ENCODE peak calls at places on chromosome 7, in six cellular contexts. One of them, this sample, is unnamed.

GRCh38 chr7:130904031-130904757 is 170.2 kb upstream of the KLF14 start:
- DNase-seq in psoas muscle: no peak
- DNase-seq in nephron progenitor cell: no peak
- DNase-seq in fibroblast of pulmonary artery: peak
- DNase-seq in endothelial cell: no peak
- DNase-seq in stomach: no peak
- DNase-seq in this sample: peak

GRCh38 chr7:135645296-135645904 is 16.9 kb upstream of the STMP1 start:
- DNase-seq in stomach: no peak
- DNase-seq in psoas muscle: no peak
- DNase-seq in endothelial cell: no peak
- DNase-seq in nephron progenitor cell: no peak
- DNase-seq in fibroblast of pulmonary artery: peak
- DNase-seq in this sample: peak

GRCh38 chr7:151243411-151244155 is 4.9 kb downstream of the SMARCD3 start:
- DNase-seq in nephron progenitor cell: no peak
- DNase-seq in stomach: no peak
- DNase-seq in fibroblast of pulmonary artery: no peak
- DNase-seq in endothelial cell: no peak
- DNase-seq in psoas muscle: no peak
- DNase-seq in this sample: no peak

GRCh38 chr7:97006146-97006950 is 995 bp downstream of the DLX6 start:
- DNase-seq in nephron progenitor cell: peak
- DNase-seq in psoas muscle: no peak
- DNase-seq in stomach: peak
- DNase-seq in endothelial cell: peak
- DNase-seq in fibroblast of pulmonary artery: peak
- DNase-seq in this sample: peak

GRCh38 chr7:157520249-157520648 is 183.4 kb downstream of the DNAJB6 start:
- DNase-seq in endothelial cell: no peak
- DNase-seq in psoas muscle: no peak
- DNase-seq in nephron progenitor cell: no peak
- DNase-seq in stomach: no peak
- DNase-seq in fibroblast of pulmonary artery: no peak
- DNase-seq in this sample: no peak

GRCh38 chr7:104174798-104175197 is 33.0 kb downstream of the ORC5 start:
- DNase-seq in psoas muscle: no peak
- DNase-seq in stomach: no peak
- DNase-seq in nephron progenitor cell: no peak
- DNase-seq in fibroblast of pulmonary artery: no peak
- DNase-seq in endothelial cell: no peak
- DNase-seq in this sample: no peak

GRCh38 chr7:112981966-112982365 is 104.7 kb downstream of the GPR85 start:
- DNase-seq in nephron progenitor cell: no peak
- DNase-seq in stomach: no peak
- DNase-seq in fibroblast of pulmonary artery: no peak
- DNase-seq in psoas muscle: no peak
- DNase-seq in endothelial cell: no peak
- DNase-seq in this sample: no peak

GRCh38 chr7:101367676-101368075 is 5.0 kb downstream of the COL26A1 start:
- DNase-seq in psoas muscle: no peak
- DNase-seq in nephron progenitor cell: no peak
- DNase-seq in endothelial cell: no peak
- DNase-seq in stomach: no peak
- DNase-seq in fibroblast of pulmonary artery: no peak
- DNase-seq in this sample: no peak

GRCh38 chr7:3598855-3599254 is 297.8 kb downstream of the SDK1 start:
- DNase-seq in fibroblast of pulmonary artery: no peak
- DNase-seq in nephron progenitor cell: no peak
- DNase-seq in stomach: no peak
- DNase-seq in psoas muscle: no peak
- DNase-seq in endothelial cell: no peak
- DNase-seq in this sample: no peak

GRCh38 chr7:98186452-98187137 is 24.6 kb upstream of the BHLHA15 start:
- DNase-seq in stomach: no peak
- DNase-seq in fibroblast of pulmonary artery: peak
- DNase-seq in psoas muscle: no peak
- DNase-seq in nephron progenitor cell: no peak
- DNase-seq in endothelial cell: no peak
- DNase-seq in this sample: peak

GRCh38 chr7:36005876-36006275 is 147.2 kb upstream of the EEPD1 start:
- DNase-seq in nephron progenitor cell: no peak
- DNase-seq in fibroblast of pulmonary artery: no peak
- DNase-seq in endothelial cell: no peak
- DNase-seq in stomach: no peak
- DNase-seq in psoas muscle: no peak
- DNase-seq in this sample: no peak

GRCh38 chr7:3260425-3260762 is 40.7 kb upstream of the SDK1 start:
- DNase-seq in nephron progenitor cell: no peak
- DNase-seq in psoas muscle: no peak
- DNase-seq in endothelial cell: no peak
- DNase-seq in stomach: no peak
- DNase-seq in fibroblast of pulmonary artery: peak
- DNase-seq in this sample: no peak

GRCh38 chr7:96887426-96887825 is 117.9 kb upstream of the DLX6 start:
- DNase-seq in nephron progenitor cell: no peak
- DNase-seq in endothelial cell: no peak
- DNase-seq in psoas muscle: no peak
- DNase-seq in stomach: no peak
- DNase-seq in fibroblast of pulmonary artery: no peak
- DNase-seq in this sample: peak

GRCh38 chr7:918441-919113 is 35.9 kb downstream of the ADAP1 start:
- DNase-seq in nephron progenitor cell: peak
- DNase-seq in psoas muscle: peak
- DNase-seq in fibroblast of pulmonary artery: no peak
- DNase-seq in endothelial cell: no peak
- DNase-seq in stomach: no peak
- DNase-seq in this sample: no peak

GRCh38 chr7:101094791-101095375 is 9.6 kb downstream of the TRIM56 start:
- DNase-seq in nephron progenitor cell: peak
- DNase-seq in stomach: peak
- DNase-seq in endothelial cell: peak
- DNase-seq in fibroblast of pulmonary artery: peak
- DNase-seq in psoas muscle: peak
- DNase-seq in this sample: peak

GRCh38 chr7:38057829-38058228 is 120.2 kb upstream of the STARD3NL start:
- DNase-seq in nephron progenitor cell: no peak
- DNase-seq in stomach: no peak
- DNase-seq in fibroblast of pulmonary artery: no peak
- DNase-seq in psoas muscle: no peak
- DNase-seq in endothelial cell: no peak
- DNase-seq in this sample: no peak

GRCh38 chr7:73647725-73648592 is 19.7 kb upstream of the VPS37D start:
- DNase-seq in stomach: peak
- DNase-seq in psoas muscle: peak
- DNase-seq in endothelial cell: no peak
- DNase-seq in fibroblast of pulmonary artery: no peak
- DNase-seq in nephron progenitor cell: peak
- DNase-seq in this sample: no peak

GRCh38 chr7:44244282-44244681 is 43.5 kb downstream of the YKT6 start:
- DNase-seq in fibroblast of pulmonary artery: peak
- DNase-seq in stomach: no peak
- DNase-seq in nephron progenitor cell: peak
- DNase-seq in psoas muscle: no peak
- DNase-seq in endothelial cell: peak
- DNase-seq in this sample: no peak

GRCh38 chr7:148584154-148584827 is 6.3 kb upstream of the C7orf33 start:
- DNase-seq in stomach: no peak
- DNase-seq in nephron progenitor cell: no peak
- DNase-seq in psoas muscle: no peak
- DNase-seq in endothelial cell: no peak
- DNase-seq in fibroblast of pulmonary artery: no peak
- DNase-seq in this sample: no peak

GRCh38 chr7:44117801-44118429 is 5.4 kb downstream of the POLD2 start:
- DNase-seq in nephron progenitor cell: no peak
- DNase-seq in psoas muscle: no peak
- DNase-seq in endothelial cell: no peak
- DNase-seq in stomach: no peak
- DNase-seq in fibroblast of pulmonary artery: no peak
- DNase-seq in this sample: no peak

GRCh38 chr7:93092757-93093370 is 24.9 kb downstream of the SAMD9 start:
- DNase-seq in nephron progenitor cell: no peak
- DNase-seq in stomach: no peak
- DNase-seq in psoas muscle: no peak
- DNase-seq in fibroblast of pulmonary artery: peak
- DNase-seq in endothelial cell: peak
- DNase-seq in this sample: peak

GRCh38 chr7:15178065-15178464 is 275.5 kb upstream of the DGKB start:
- DNase-seq in fibroblast of pulmonary artery: no peak
- DNase-seq in nephron progenitor cell: no peak
- DNase-seq in endothelial cell: no peak
- DNase-seq in psoas muscle: no peak
- DNase-seq in stomach: no peak
- DNase-seq in this sample: no peak

GRCh38 chr7:27179503-27180430 is 5.3 kb downstream of the HOXA11 start:
- DNase-seq in endothelial cell: peak
- DNase-seq in stomach: peak
- DNase-seq in psoas muscle: peak
- DNase-seq in nephron progenitor cell: peak
- DNase-seq in fibroblast of pulmonary artery: peak
- DNase-seq in this sample: peak

GRCh38 chr7:65731129-65731528 is 141.7 kb upstream of the VKORC1L1 start:
- DNase-seq in nephron progenitor cell: no peak
- DNase-seq in stomach: no peak
- DNase-seq in psoas muscle: no peak
- DNase-seq in fibroblast of pulmonary artery: no peak
- DNase-seq in endothelial cell: no peak
- DNase-seq in this sample: no peak

DNA sequence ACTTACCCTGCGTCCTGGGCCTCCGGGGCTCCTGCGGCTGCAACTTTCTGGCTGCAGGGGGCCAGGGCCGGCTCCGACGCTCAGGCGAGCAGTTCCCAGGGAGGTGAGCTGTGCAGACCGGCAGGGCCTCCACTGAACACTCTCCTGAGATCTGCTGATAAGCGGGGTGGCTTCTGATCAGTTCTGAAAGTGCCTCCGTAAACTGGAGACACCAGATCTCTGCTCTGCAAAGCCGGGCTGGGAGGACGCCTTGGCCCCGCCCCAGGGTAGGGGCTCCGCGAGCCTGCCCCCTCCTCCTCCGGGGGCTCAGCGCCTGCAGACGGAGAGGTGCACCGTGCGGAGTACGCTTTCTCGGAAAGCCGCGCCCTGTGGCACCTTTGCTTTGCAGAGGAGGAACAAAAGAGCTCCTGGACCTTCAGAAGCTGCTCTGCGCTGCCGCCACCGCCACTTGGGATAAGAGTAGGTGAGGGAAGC is 141.3 kb upstream of the VKORC1L1 start:
- DNase-seq in nephron progenitor cell: peak
- DNase-seq in fibroblast of pulmonary artery: no peak
- DNase-seq in stomach: peak
- DNase-seq in psoas muscle: no peak
- DNase-seq in endothelial cell: peak
- DNase-seq in this sample: peak
- TF ChIP-seq CTCF in nephron progenitor cell: peak
- TF ChIP-seq CTCF in fibroblast of pulmonary artery: peak
- TF ChIP-seq CTCF in stomach: no peak
- TF ChIP-seq CTCF in psoas muscle: no peak
- TF ChIP-seq CTCF in endothelial cell: no peak
- TF ChIP-seq CTCF in this sample: no peak

DNA sequence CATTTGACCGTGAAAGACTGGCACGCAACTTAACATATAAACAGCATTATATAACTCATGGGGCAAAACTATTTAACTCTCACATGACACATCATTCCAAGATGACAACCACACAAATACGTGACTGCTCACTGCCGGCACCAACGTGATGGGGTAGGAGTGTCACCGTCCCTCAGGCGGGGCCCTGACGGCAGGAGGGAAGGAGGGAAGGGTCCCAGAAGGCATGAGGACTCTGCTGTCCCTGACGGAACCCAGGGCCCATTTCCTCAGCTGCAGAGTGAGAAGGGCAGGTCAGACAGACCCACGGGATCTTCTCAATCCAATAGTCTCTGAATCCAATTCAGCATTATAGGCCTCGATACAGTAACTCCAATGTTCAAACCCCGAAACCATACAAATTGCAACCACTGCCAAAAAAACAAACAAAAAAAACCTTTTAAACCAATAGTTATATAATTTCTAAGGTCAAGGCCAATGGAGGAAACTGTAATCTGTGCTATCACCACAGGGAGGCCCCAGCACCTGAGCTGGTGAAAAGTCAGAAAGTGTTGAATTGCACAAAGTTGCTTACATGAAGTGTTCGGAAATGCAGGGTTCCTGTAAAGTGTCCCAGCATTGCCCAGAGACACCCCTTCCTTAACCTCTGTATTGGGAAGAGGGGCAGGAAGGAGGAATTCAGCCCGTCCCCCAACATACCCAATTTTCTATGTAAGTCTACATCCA is 137.4 kb downstream of the TNS3 start:
- DNase-seq in stomach: no peak
- DNase-seq in endothelial cell: no peak
- DNase-seq in psoas muscle: no peak
- DNase-seq in nephron progenitor cell: no peak
- DNase-seq in fibroblast of pulmonary artery: peak
- DNase-seq in this sample: peak
- TF ChIP-seq CTCF in stomach: peak
- TF ChIP-seq CTCF in endothelial cell: peak
- TF ChIP-seq CTCF in psoas muscle: peak
- TF ChIP-seq CTCF in nephron progenitor cell: peak
- TF ChIP-seq CTCF in fibroblast of pulmonary artery: peak
- TF ChIP-seq CTCF in this sample: peak

GRCh38 chr7:64685741-64686140 is 19.8 kb downstream of the ZNF107 start:
- DNase-seq in psoas muscle: no peak
- DNase-seq in endothelial cell: no peak
- DNase-seq in nephron progenitor cell: no peak
- DNase-seq in fibroblast of pulmonary artery: no peak
- DNase-seq in stomach: no peak
- DNase-seq in this sample: peak

GRCh38 chr7:64687249-64687648 is 21.3 kb downstream of the ZNF107 start:
- DNase-seq in stomach: no peak
- DNase-seq in fibroblast of pulmonary artery: no peak
- DNase-seq in nephron progenitor cell: no peak
- DNase-seq in endothelial cell: no peak
- DNase-seq in psoas muscle: no peak
- DNase-seq in this sample: no peak

GRCh38 chr7:64686493-64687184 is 20.7 kb downstream of the ZNF107 start:
- DNase-seq in stomach: no peak
- DNase-seq in nephron progenitor cell: no peak
- DNase-seq in endothelial cell: no peak
- DNase-seq in psoas muscle: no peak
- DNase-seq in fibroblast of pulmonary artery: no peak
- DNase-seq in this sample: peak

DNA sequence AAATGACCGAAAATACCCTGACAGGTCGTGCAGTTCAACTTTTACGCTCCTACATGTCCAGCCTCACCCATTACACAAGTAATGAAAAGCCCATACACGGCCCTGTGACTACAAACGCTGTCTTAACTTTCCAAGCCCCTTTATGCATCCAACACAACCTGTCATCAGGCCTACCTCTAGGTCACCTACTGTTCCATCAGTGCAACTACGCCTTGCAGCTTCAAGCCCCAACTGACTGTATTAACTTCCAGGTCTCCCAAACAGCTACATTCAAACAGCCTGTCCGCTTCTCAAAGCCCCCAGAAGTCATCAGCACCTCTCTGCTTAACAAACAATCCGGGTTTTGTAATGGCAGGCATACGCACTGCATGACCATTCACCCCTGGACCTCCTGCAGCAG is 19.2 kb downstream of the ZNF107 start:
- DNase-seq in psoas muscle: no peak
- DNase-seq in stomach: no peak
- DNase-seq in fibroblast of pulmonary artery: no peak
- DNase-seq in endothelial cell: no peak
- DNase-seq in nephron progenitor cell: no peak
- DNase-seq in this sample: no peak
- TF ChIP-seq CTCF in psoas muscle: no peak
- TF ChIP-seq CTCF in stomach: no peak
- TF ChIP-seq CTCF in fibroblast of pulmonary artery: no peak
- TF ChIP-seq CTCF in endothelial cell: no peak
- TF ChIP-seq CTCF in nephron progenitor cell: no peak
- TF ChIP-seq CTCF in this sample: no peak

GRCh38 chr7:127330070-127330469 is 62.4 kb downstream of the ZNF800 start:
- DNase-seq in stomach: no peak
- DNase-seq in psoas muscle: no peak
- DNase-seq in nephron progenitor cell: no peak
- DNase-seq in fibroblast of pulmonary artery: no peak
- DNase-seq in endothelial cell: no peak
- DNase-seq in this sample: no peak
- TF ChIP-seq CTCF in stomach: no peak
- TF ChIP-seq CTCF in psoas muscle: no peak
- TF ChIP-seq CTCF in nephron progenitor cell: no peak
- TF ChIP-seq CTCF in fibroblast of pulmonary artery: no peak
- TF ChIP-seq CTCF in endothelial cell: no peak
- TF ChIP-seq CTCF in this sample: no peak